ENCODE peak calls at places on chromosomes 12 and 14, in six cellular contexts. B is HTR-8/SVneo; L is upper lobe of right lung; V is stimulated activated CD8-positive, alpha-beta memory T cell treated with anti-CD3 and anti-CD28 coated beads, Interleukin-15, amount 100 ng/mL, for 4 hours; S is IMR-90; I is HT1080. G is an unnamed sample.

GRCh38 chr12:7066596-7066995 is 6.1 kb downstream of the C1S start:
- DNase-seq in B (no peak), V (no peak), L (no peak), I (no peak), S (no peak), G (no peak)

GRCh38 chr12:16027012-16027411 is 115.9 kb downstream of the DERA start:
- DNase-seq in V (no peak), B (no peak), S (no peak), I (no peak), L (no peak), G (no peak)

GRCh38 chr14:74176404-74176788 is 62.9 kb upstream of the VSX2 start:
- DNase-seq in L (no peak), S (no peak), V (no peak), I (no peak), B (no peak), G (no peak)

GRCh38 chr12:3662516-3662915 is 90.4 kb downstream of the CRACR2A start:
- DNase-seq in B (no peak), I (no peak), V (no peak), S (no peak), L (no peak), G (peak)

GRCh38 chr12:12046401-12046800 is 24.3 kb upstream of the BCL2L14 start:
- DNase-seq in V (no peak), L (no peak), B (no peak), I (no peak), S (no peak), G (no peak)

GRCh38 chr14:103057372-103058208 is at the start of gene CDC42BPB:
- DNase-seq in S (peak), B (peak), L (peak), V (peak), I (peak), G (no peak)

GRCh38 chr12:49580572-49581535 is 12.9 kb upstream of the MCRS1 start:
- DNase-seq in L (no peak), I (peak), V (no peak), B (peak), S (peak), G (peak)

GRCh38 chr12:59088673-59089072 is 168.4 kb upstream of the LRIG3 start:
- DNase-seq in L (no peak), V (no peak), B (no peak), S (peak), I (no peak), G (no peak)

GRCh38 chr14:22973217-22974032 is 8.9 kb downstream of the AJUBA start:
- DNase-seq in I (peak), B (peak), V (no peak), S (peak), L (no peak), G (no peak)

GRCh38 chr14:61102549-61103466 is 121.8 kb downstream of the SLC38A6 start:
- DNase-seq in L (no peak), V (no peak), I (no peak), B (no peak), S (no peak), G (peak)

GRCh38 chr12:15179672-15180071 is 41.5 kb downstream of the RERG start:
- DNase-seq in I (no peak), L (no peak), S (no peak), V (no peak), B (no peak), G (no peak)

GRCh38 chr12:15244341-15244740 is 23.1 kb upstream of the RERG start:
- DNase-seq in L (no peak), V (no peak), S (no peak), I (no peak), B (no peak), G (no peak)

GRCh38 chr12:43789941-43790340 is 16.2 kb downstream of the TWF1 start:
- DNase-seq in L (no peak), B (no peak), I (peak), V (no peak), S (peak), G (no peak)

GRCh38 chr12:46368138-46368537 is 4.4 kb downstream of the SLC38A2 start:
- DNase-seq in S (no peak), B (no peak), V (no peak), L (no peak), I (no peak), G (no peak)

GRCh38 chr12:107891967-107892366 is 117.5 kb downstream of the ASCL4 start:
- DNase-seq in L (no peak), S (peak), V (no peak), B (no peak), I (no peak), G (peak)

GRCh38 chr14:55572578-55572977 is 7.4 kb upstream of the KTN1 start:
- DNase-seq in I (no peak), V (no peak), B (no peak), S (no peak), L (no peak), G (no peak)

GRCh38 chr12:120093592-120094355 is 22.8 kb downstream of the RAB35 start:
- DNase-seq in I (no peak), B (no peak), V (no peak), L (no peak), S (no peak), G (no peak)

GRCh38 chr14:68248481-68249255 is 429.1 kb downstream of the RAD51B start:
- DNase-seq in V (no peak), I (peak), S (peak), L (peak), B (peak), G (no peak)

GRCh38 chr12:87383705-87384104 is 645.5 kb downstream of the C12orf50 start:
- DNase-seq in B (no peak), L (no peak), S (peak), V (no peak), I (peak), G (no peak)

GRCh38 chr14:95226801-95227200 is 69.5 kb upstream of the DICER1 start:
- DNase-seq in I (no peak), L (no peak), S (no peak), V (no peak), B (no peak), G (no peak)

GRCh38 chr12:48331389-48331788 is 19.3 kb downstream of the ZNF641 start:
- DNase-seq in I (no peak), V (no peak), B (no peak), L (no peak), S (no peak), G (no peak)

GRCh38 chr12:69987453-69988102 is 162.6 kb downstream of the MYRFL start:
- DNase-seq in V (no peak), S (peak), I (peak), L (no peak), B (peak), G (no peak)

GRCh38 chr14:92759300-92759678 is 10.9 kb upstream of the LGMN start:
- DNase-seq in V (no peak), S (peak), I (peak), B (no peak), L (no peak), G (no peak)

GRCh38 chr14:104752338-104752734 is 611 bp upstream of the SIVA1 start:
- DNase-seq in L (no peak), I (no peak), V (no peak), B (no peak), S (no peak), G (no peak)

GRCh38 chr14:79378020-79378419 is 833.3 kb downstream of the DIO2 start:
- DNase-seq in B (no peak), S (no peak), L (no peak), V (no peak), I (no peak), G (no peak)

GRCh38 chr14:65834051-65834450 is 421.5 kb downstream of the FUT8 start:
- DNase-seq in I (no peak), L (no peak), S (no peak), B (no peak), V (no peak), G (no peak)

GRCh38 chr14:102159841-102160240 is 20.1 kb downstream of the WDR20 start:
- DNase-seq in B (no peak), L (no peak), S (no peak), V (no peak), I (no peak), G (no peak)

GRCh38 chr12:6635856-6636521 is at the start of gene LPAR5:
- DNase-seq in L (no peak), S (no peak), B (peak), I (peak), V (no peak), G (no peak)

GRCh38 chr14:99258884-99259283 is 13.1 kb downstream of the BCL11B start:
- DNase-seq in B (no peak), V (no peak), I (no peak), S (no peak), L (no peak), G (no peak)

GRCh38 chr12:128367961-128368360 is 101.0 kb downstream of the TMEM132C start:
- DNase-seq in I (no peak), L (no peak), V (no peak), B (no peak), S (no peak), G (no peak)

GRCh38 chr12:20220339-20220738 is 148.0 kb upstream of the PDE3A start:
- DNase-seq in V (no peak), I (peak), B (no peak), S (peak), L (no peak), G (no peak)

GRCh38 chr12:22410497-22410896 is 76.0 kb upstream of the ST8SIA1 start:
- DNase-seq in L (no peak), B (no peak), I (peak), S (no peak), V (no peak), G (no peak)

GRCh38 chr14:104294628-104294982 is 156.2 kb downstream of the KIF26A start:
- DNase-seq in S (no peak), B (no peak), V (no peak), L (peak), I (no peak), G (no peak)

GRCh38 chr14:73125746-73126145 is 10.6 kb upstream of the PSEN1 start:
- DNase-seq in I (no peak), S (no peak), L (no peak), B (no peak), V (no peak), G (no peak)

GRCh38 chr14:51410846-51411245 is 170.8 kb downstream of the TMX1 start:
- DNase-seq in V (no peak), L (no peak), I (no peak), S (no peak), B (no peak), G (no peak)

GRCh38 chr12:122243965-122244364 is 18.1 kb upstream of the DIABLO start:
- DNase-seq in L (no peak), S (no peak), I (no peak), B (no peak), V (no peak), G (no peak)

GRCh38 chr14:34098045-34098984 is 147.4 kb upstream of the EGLN3 start:
- DNase-seq in S (peak), V (no peak), I (peak), L (no peak), B (peak), G (peak)

GRCh38 chr12:123531091-123531490 is 2.4 kb downstream of the RILPL1 start:
- DNase-seq in B (no peak), S (no peak), V (no peak), L (no peak), I (no peak), G (no peak)

GRCh38 chr14:95222870-95223398 is 65.6 kb upstream of the DICER1 start:
- DNase-seq in S (peak), B (no peak), V (no peak), L (no peak), I (no peak), G (no peak)

G was measured in HL-60.